ENCODE peak calls at places on chromosome 16, in seven cellular contexts. A is fibroblast of lung, E is PC-3, T is neural progenitor cell, Z is H9, L is IMR-90, G is neuronal stem cell. K is an unnamed sample.

GRCh38 chr16:28925386-28926228 is 569 bp upstream of the RABEP2 start:
- DNase-seq in A (peak), E (peak), T (peak), Z (no peak), L (peak), G (no peak), K (peak)

GRCh38 chr16:23692190-23692837 is 13.6 kb downstream of the PLK1 start:
- DNase-seq in A (no peak), E (no peak), T (no peak), Z (no peak), L (no peak), G (no peak), K (no peak)

GRCh38 chr16:15976929-15977637 is 27.7 kb downstream of the ABCC1 start:
- DNase-seq in A (peak), E (no peak), T (no peak), Z (no peak), L (peak), G (no peak), K (no peak)

GRCh38 chr16:17921357-17921978 is 415.1 kb downstream of the NPIPA8 start:
- DNase-seq in A (no peak), E (peak), T (peak), Z (peak), L (no peak), G (no peak), K (peak)

GRCh38 chr16:13138528-13138927 is 237.1 kb downstream of the SHISA9 start:
- DNase-seq in A (no peak), E (no peak), T (no peak), Z (no peak), L (no peak), G (no peak), K (peak)

GRCh38 chr16:68884867-68885266 is 41.5 kb downstream of the TANGO6 start:
- DNase-seq in A (no peak), E (no peak), T (no peak), Z (no peak), L (no peak), G (no peak), K (no peak)

GRCh38 chr16:22623351-22623781 is 112.7 kb downstream of the NPIPB5 start:
- DNase-seq in A (peak), E (no peak), T (no peak), Z (no peak), L (no peak), G (no peak), K (peak)

GRCh38 chr16:87570938-87571867 is 31.1 kb upstream of the JPH3 start:
- DNase-seq in A (peak), E (peak), T (peak), Z (peak), L (peak), G (no peak), K (no peak)

GRCh38 chr16:4323845-4324478 is 8.1 kb downstream of the GLIS2 start:
- DNase-seq in A (peak), E (no peak), T (peak), Z (peak), L (peak), G (no peak), K (no peak)

GRCh38 chr16:9755076-9755475 is 427.2 kb downstream of the GRIN2A start:
- DNase-seq in A (peak), E (no peak), T (no peak), Z (no peak), L (no peak), G (no peak), K (no peak)

DNA sequence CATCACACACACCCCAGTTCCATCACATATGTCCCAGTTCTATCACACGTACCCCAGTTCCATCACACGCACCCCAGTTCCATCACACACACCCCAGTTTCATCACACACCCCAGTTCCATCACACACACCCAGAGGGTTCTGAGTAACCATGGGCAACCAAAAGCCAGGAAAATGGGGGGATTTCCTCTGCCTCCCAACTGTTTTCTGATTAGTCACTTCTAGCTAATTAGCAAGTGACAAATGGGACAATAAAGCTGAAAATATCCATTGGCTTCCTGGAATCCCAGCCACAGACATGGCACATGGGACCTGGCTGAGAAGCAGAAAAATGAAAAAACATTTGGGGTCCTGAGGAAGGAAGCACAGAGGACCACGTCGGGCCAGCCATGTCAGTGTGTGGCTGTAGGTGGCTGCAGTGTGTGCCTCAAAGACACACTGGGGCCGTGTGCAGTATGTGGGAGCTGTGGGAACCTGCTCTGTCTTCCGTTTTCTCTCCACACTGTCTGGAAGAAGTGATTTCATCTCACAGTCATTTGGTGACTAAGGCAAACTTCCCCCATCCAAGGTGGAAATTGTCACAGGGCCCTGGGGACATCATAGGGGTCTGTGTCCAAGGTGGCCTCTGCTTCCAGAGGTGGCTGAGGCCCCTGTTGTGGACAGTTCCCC is 106.7 kb downstream of the CMIP start:
- DNase-seq in A (peak), E (peak), T (no peak), Z (no peak), L (peak), G (no peak), K (peak)
- H3K4me2 ChIP-seq in A (no peak), E (no peak), T (no peak), Z (no peak), L (no peak), G (no peak), K (peak)

DNA sequence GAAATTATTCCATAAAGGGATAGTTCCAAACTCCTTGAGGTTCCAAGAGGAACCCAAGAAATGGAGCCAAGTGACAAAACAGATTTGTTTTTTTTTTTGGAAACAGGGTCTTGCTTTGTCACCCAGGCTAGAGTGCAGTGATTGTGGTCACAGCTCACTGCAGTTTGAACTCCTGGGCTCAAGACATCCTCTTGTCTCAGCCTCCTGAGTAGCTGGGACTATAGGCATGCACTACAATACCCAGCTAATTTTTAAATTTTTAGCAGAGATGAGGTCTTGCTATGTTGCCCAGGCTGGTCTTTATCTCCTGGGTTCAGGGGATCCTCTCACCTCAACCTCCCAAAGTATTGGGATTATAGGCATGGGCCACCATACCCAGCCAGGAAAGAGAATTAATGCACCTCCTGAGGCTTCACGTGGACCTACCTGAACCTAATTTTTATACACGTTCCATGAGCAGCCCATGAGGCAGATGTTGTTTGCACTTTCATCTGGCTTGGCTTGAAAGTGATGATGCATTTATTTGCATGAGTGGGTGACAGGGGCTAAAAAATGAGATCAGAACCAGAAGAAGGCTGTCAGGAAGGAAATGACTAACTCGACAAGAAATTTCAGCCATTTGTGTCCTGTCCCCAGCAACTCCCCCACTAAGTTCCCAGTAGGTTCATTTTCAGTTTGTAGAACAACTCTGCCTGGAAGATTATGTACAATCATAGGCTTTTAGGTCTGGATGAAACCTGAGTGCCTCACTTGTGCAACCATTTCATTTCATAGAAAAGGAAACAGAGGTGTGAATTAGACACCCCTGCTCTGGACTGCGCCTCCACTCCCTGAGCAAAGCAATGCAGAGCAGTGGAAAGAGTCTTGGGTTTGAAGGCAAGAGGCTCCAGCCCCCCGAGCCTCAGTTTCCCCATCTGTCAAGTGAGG is 10.3 kb upstream of the IRF8 start:
- DNase-seq in A (peak), E (peak), T (no peak), Z (peak), L (peak), G (no peak), K (peak)
- H3K9ac ChIP-seq in A (no peak), E (no peak), T (no peak), Z (no peak), L (no peak), G (no peak), K (no peak)

GRCh38 chr16:75288181-75288580 is 36.8 kb upstream of the BCAR1 start:
- DNase-seq in A (no peak), E (no peak), T (no peak), Z (no peak), L (no peak), G (no peak), K (no peak)

GRCh38 chr16:75289189-75289588 is 37.8 kb upstream of the BCAR1 start:
- DNase-seq in A (no peak), E (peak), T (no peak), Z (no peak), L (peak), G (no peak), K (no peak)

GRCh38 chr16:75287708-75288107 is 36.3 kb upstream of the BCAR1 start:
- DNase-seq in A (no peak), E (no peak), T (no peak), Z (no peak), L (no peak), G (no peak), K (no peak)

GRCh38 chr16:75286996-75287395 is 35.6 kb upstream of the BCAR1 start:
- DNase-seq in A (no peak), E (no peak), T (no peak), Z (no peak), L (no peak), G (no peak), K (no peak)

GRCh38 chr16:75288596-75289120 is 37.2 kb upstream of the BCAR1 start:
- DNase-seq in A (no peak), E (no peak), T (no peak), Z (no peak), L (no peak), G (no peak), K (no peak)
- H3K4me2 ChIP-seq in A (no peak), E (no peak), T (no peak), Z (no peak), L (no peak), G (no peak), K (no peak)

GRCh38 chr16:67407176-67407787 is 9.0 kb downstream of the ZDHHC1 start:
- DNase-seq in A (no peak), E (no peak), T (no peak), Z (no peak), L (peak), G (no peak), K (no peak)
- H3K9ac ChIP-seq in A (no peak), E (no peak), T (no peak), Z (no peak), L (no peak), G (no peak), K (peak)

GRCh38 chr16:71914802-71915201 is 19.5 kb downstream of the IST1 start:
- DNase-seq in A (no peak), E (no peak), T (no peak), Z (no peak), L (no peak), G (no peak), K (no peak)
- H3K4me2 ChIP-seq in A (no peak), E (no peak), T (no peak), Z (no peak), L (no peak), G (no peak), K (no peak)

GRCh38 chr16:89431158-89431584 is 59.2 kb downstream of the ANKRD11 start:
- DNase-seq in A (peak), E (no peak), T (no peak), Z (no peak), L (peak), G (no peak), K (no peak)
- H3K9ac ChIP-seq in A (no peak), E (no peak), T (no peak), Z (no peak), L (no peak), G (no peak), K (no peak)

GRCh38 chr16:29993191-29993902 is 2.1 kb downstream of the HIRIP3 start:
- DNase-seq in A (no peak), E (no peak), T (no peak), Z (no peak), L (no peak), G (no peak), K (no peak)
- H3K4me2 ChIP-seq in A (no peak), E (no peak), T (no peak), Z (no peak), L (no peak), G (no peak), K (no peak)

GRCh38 chr16:11792404-11793260 is 4.4 kb downstream of the ZC3H7A start:
- DNase-seq in A (no peak), E (no peak), T (no peak), Z (no peak), L (no peak), G (no peak), K (no peak)

GRCh38 chr16:11788914-11789313 is 8.1 kb downstream of the ZC3H7A start:
- DNase-seq in A (no peak), E (no peak), T (no peak), Z (no peak), L (no peak), G (no peak), K (no peak)

GRCh38 chr16:11794447-11794846 is 2.6 kb downstream of the ZC3H7A start:
- DNase-seq in A (no peak), E (no peak), T (no peak), Z (no peak), L (no peak), G (no peak), K (no peak)

GRCh38 chr16:11793840-11794239 is 3.2 kb downstream of the ZC3H7A start:
- DNase-seq in A (no peak), E (no peak), T (no peak), Z (no peak), L (no peak), G (no peak), K (peak)

DNA sequence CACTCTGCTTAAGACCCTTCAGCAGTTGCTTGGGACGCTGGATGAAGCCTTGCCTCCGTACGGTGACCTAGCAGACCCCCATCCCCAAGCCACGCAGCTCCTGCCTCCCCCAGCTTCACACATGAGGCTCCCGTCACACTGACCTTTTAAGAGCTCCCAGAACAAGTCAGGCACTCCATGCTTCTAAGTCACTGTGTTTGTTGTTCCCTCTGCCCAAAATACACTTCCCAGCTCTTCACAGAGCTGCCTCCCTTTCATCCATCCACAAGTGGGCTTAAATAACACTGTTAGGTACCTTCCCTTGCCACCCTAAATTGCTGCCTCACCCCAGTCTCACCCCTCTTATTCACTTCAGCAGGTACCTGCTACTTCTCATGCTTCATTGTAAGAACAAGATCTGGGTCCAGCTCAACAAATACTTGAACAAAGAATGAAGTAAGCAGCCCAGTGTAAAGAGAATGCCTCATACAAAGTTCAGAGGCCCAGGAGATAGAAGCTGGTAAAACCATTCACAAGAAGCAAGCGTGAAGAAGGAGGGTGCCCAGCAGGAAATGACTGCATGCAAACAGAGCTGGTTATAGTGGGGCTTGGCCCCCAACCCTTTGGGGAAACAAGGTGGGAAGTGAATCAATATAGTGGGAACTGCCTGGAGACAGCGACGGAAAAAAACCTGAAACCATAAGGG is 5.8 kb downstream of the ZC3H7A start:
- DNase-seq in A (no peak), E (no peak), T (peak), Z (no peak), L (no peak), G (no peak), K (no peak)
- H3K9ac ChIP-seq in A (no peak), E (no peak), T (peak), Z (no peak), L (no peak), G (no peak), K (no peak)

DNA sequence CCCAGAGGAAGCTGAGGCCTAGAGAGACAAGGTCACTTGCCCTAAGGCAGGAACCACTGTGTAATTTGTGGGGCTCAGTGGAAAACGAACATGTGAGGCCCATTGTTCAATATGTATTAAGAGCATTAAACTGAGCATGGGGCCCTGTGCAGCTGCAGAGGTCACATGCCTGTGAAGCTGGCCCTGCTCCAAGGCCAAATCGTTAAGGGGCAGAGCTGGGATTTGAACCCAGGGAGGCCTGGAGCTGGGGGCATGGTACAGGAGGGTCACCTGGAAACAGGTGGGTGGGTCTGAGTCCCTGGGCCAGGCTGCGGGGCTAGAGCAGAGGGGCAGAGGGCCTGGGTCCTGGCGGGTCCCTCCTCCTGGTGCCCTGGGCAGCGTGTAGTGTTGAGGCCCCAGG is 19.7 kb downstream of the C16orf74 start:
- DNase-seq in A (no peak), E (no peak), T (no peak), Z (no peak), L (no peak), G (no peak), K (no peak)
- H3K4me2 ChIP-seq in A (no peak), E (no peak), T (no peak), Z (no peak), L (no peak), G (no peak), K (no peak)

DNA sequence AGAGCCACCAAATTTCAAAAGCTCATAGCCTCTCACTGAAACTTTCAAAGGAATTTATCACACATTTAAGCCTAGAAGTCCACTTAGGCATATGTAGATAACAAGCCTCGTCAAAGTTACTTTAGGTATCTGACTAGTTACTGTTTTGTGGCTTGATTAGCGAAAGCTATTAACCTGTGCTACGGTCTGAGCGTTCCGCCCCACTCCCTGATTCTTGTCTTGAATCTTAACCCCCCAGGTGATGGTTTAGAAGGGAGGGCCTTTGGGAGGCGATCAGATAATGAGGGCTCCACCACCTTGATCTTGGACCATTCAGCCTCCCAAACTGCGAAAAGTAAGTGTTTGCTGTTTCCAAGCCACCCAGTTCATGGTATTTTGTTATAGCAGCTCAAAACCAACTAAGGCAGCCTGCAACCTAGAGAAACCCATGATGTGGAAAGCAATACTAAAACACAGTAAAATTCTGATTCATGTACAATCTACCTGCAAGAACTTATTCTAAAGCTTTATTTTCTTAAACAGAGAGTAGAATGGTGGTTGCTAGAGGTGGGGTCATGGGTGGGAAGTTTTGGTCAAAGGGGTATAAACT is 7.1 kb downstream of the HSDL1 start:
- DNase-seq in A (no peak), E (no peak), T (no peak), Z (no peak), L (no peak), G (no peak), K (no peak)
- H3K9ac ChIP-seq in A (no peak), E (no peak), T (no peak), Z (no peak), L (no peak), G (no peak), K (no peak)